ENCODE peak calls at places on chromosome 1, in seven cellular contexts. S is EH; X is endothelial cell; W is effector CD4-positive, alpha-beta T cell; I is GM23338; U is foreskin fibroblast; F is astrocyte of the hippocampus. T is an unnamed sample.

GRCh38 chr1:185823471-185823870 is 89.3 kb downstream of the HMCN1 start:
- DNase-seq in F (peak; percentile 33), X (no peak), W (no peak), I (no peak), U (peak; percentile 24), S (peak; percentile 44), T (no peak)

GRCh38 chr1:19033926-19034680 is 77.6 kb upstream of the IFFO2 start:
- DNase-seq in I (no peak), S (peak; percentile 84), F (peak; percentile 90), X (no peak), W (no peak), U (peak; percentile 20), T (no peak)

GRCh38 chr1:56808385-56808784 is 10.8 kb downstream of the FYB2 start:
- DNase-seq in X (no peak), S (no peak), I (no peak), F (peak; percentile 85), U (no peak), W (no peak), T (peak; percentile 88)

GRCh38 chr1:200659269-200659668 is 10.4 kb downstream of the DDX59 start:
- DNase-seq in W (no peak), I (peak; percentile 36), F (peak; percentile 70), U (no peak), X (no peak), S (peak; percentile 51), T (no peak)

GRCh38 chr1:171676823-171677222 is 24.3 kb upstream of the MYOC start:
- DNase-seq in X (no peak), U (no peak), W (no peak), I (no peak), S (no peak), F (no peak), T (no peak)

GRCh38 chr1:39410915-39411436 is 80.5 kb upstream of the BMP8A start:
- DNase-seq in W (peak; percentile 57), S (peak; percentile 94), U (peak; percentile 90), I (peak; percentile 84), X (peak; percentile 58), F (peak; percentile 97), T (no peak)

GRCh38 chr1:21605964-21606705 is 63.0 kb downstream of the RAP1GAP start:
- DNase-seq in U (no peak), X (no peak), W (no peak), S (no peak), I (no peak), F (no peak), T (no peak)

GRCh38 chr1:99146129-99146848 is 118.0 kb upstream of the PLPPR4 start:
- DNase-seq in F (no peak), I (no peak), X (no peak), S (no peak), U (no peak), W (no peak), T (no peak)

GRCh38 chr1:44962729-44963128 is 23.7 kb downstream of the EIF2B3 start:
- DNase-seq in U (no peak), W (no peak), I (no peak), S (no peak), F (no peak), X (no peak), T (no peak)

GRCh38 chr1:7961199-7962010 is at the start of gene PARK7:
- DNase-seq in I (peak; percentile 99), U (peak; percentile 100), X (peak; percentile 100), F (peak; percentile 100), S (peak; percentile 98), W (peak; percentile 100), T (peak; percentile 99)

GRCh38 chr1:208934933-208935332 is 648.6 kb upstream of the CAMK1G start:
- DNase-seq in S (no peak), U (no peak), W (no peak), F (no peak), X (no peak), I (no peak), T (no peak)

T was measured in DMS79 treated with DMSO at 0.1 percent for 48 hours.